ENCODE peak calls at places on chromosomes 7 and 10, in ten cellular contexts. B is stomach, V is NB4, T is prostate gland, F is suprapubic skin, A is heart left ventricle, E is A549, K is IMR-90, P is esophagus squamous epithelium, O is GM12878. L is an unnamed sample.

GRCh38 chr10:119166111-119166500 is 592 bp upstream of the SFXN4 start:
- DNase-seq in A (no peak), V (no peak), T (no peak), F (no peak), E (no peak), K (no peak), P (no peak), B (no peak), O (no peak), L (no peak)

GRCh38 chr10:115566867-115567266 is 473.7 kb downstream of the ATRNL1 start:
- DNase-seq in F (no peak), V (no peak), P (no peak), E (no peak), B (no peak), O (no peak), T (no peak), K (no peak), A (no peak), L (no peak)

GRCh38 chr10:70430489-70431445 is 10.7 kb downstream of the NODAL start:
- DNase-seq in P (no peak), A (peak), V (peak), K (peak), E (peak), T (peak), B (peak), O (no peak), F (peak), L (peak)

GRCh38 chr10:103818765-103819374 is 36.5 kb downstream of the SH3PXD2A start:
- DNase-seq in O (no peak), B (no peak), K (no peak), F (peak), V (no peak), P (no peak), E (no peak), A (no peak), T (no peak), L (no peak)

GRCh38 chr10:131641231-131641630 is 259.6 kb upstream of the PPP2R2D start:
- DNase-seq in P (no peak), T (no peak), V (no peak), O (peak), F (no peak), A (no peak), E (no peak), K (no peak), B (peak), L (no peak)

GRCh38 chr10:5782174-5782573 is 31.1 kb downstream of the GDI2 start:
- DNase-seq in T (no peak), P (no peak), E (no peak), O (no peak), V (no peak), F (no peak), A (no peak), K (no peak), B (no peak), L (no peak)

GRCh38 chr10:4766449-4766848 is 59.6 kb upstream of the AKR1E2 start:
- DNase-seq in K (peak), A (no peak), B (no peak), P (no peak), O (no peak), V (no peak), T (no peak), F (no peak), E (no peak), L (no peak)

GRCh38 chr7:88309845-88310244 is 3.2 kb upstream of the STEAP4 start:
- DNase-seq in E (no peak), A (no peak), K (no peak), P (no peak), O (no peak), B (no peak), F (no peak), T (no peak), V (no peak), L (no peak)

GRCh38 chr7:20776942-20777341 is 9.7 kb downstream of the SP8 start:
- DNase-seq in P (no peak), V (no peak), T (no peak), A (no peak), F (no peak), B (no peak), O (no peak), K (no peak), E (no peak), L (no peak)

GRCh38 chr7:123637203-123637602 is 18.5 kb upstream of the LMOD2 start:
- DNase-seq in A (no peak), E (no peak), P (no peak), B (no peak), K (no peak), V (no peak), O (no peak), F (no peak), T (no peak), L (no peak)

GRCh38 chr7:77684030-77684429 is 12.2 kb upstream of the RSBN1L start:
- DNase-seq in E (no peak), A (peak), B (no peak), K (peak), V (no peak), F (peak), T (peak), O (no peak), P (no peak), L (peak)

GRCh38 chr10:79055892-79056291 is 12.9 kb upstream of the ZMIZ1 start:
- DNase-seq in F (peak), T (no peak), O (no peak), B (peak), V (no peak), A (peak), K (no peak), P (no peak), E (no peak), L (no peak)

GRCh38 chr7:69661342-69661741 is 63.1 kb downstream of the AUTS2 start:
- DNase-seq in E (no peak), K (no peak), F (no peak), V (no peak), O (no peak), P (no peak), T (no peak), B (no peak), A (no peak), L (no peak)

GRCh38 chr7:115005942-115006341 is 84.0 kb downstream of the MDFIC start:
- DNase-seq in K (no peak), O (no peak), B (no peak), P (no peak), F (no peak), V (no peak), T (no peak), A (no peak), E (peak), L (no peak)

GRCh38 chr10:124864421-124865193 is 63.0 kb downstream of the ABRAXAS2 start:
- DNase-seq in T (peak), K (no peak), E (no peak), V (no peak), O (no peak), P (no peak), B (peak), F (no peak), A (peak), L (peak)

GRCh38 chr7:120988591-120989299 is at the start of gene CPED1:
- DNase-seq in K (peak), P (peak), F (peak), A (peak), T (peak), B (peak), V (peak), O (no peak), E (peak), L (peak)

GRCh38 chr7:82413237-82413636 is 30.3 kb downstream of the CACNA2D1 start:
- DNase-seq in V (no peak), K (no peak), O (no peak), F (no peak), E (no peak), P (no peak), A (peak), B (no peak), T (no peak), L (no peak)

GRCh38 chr10:68470300-68470699 is 1.5 kb downstream of the DNA2 start:
- DNase-seq in O (no peak), T (no peak), B (no peak), V (no peak), K (no peak), F (no peak), E (no peak), P (no peak), A (no peak), L (no peak)
- H3K4me3 ChIP-seq in O (peak), T (no peak), B (no peak), V (peak), K (peak), F (no peak), E (peak), P (peak), A (no peak), L (no peak)

DNA sequence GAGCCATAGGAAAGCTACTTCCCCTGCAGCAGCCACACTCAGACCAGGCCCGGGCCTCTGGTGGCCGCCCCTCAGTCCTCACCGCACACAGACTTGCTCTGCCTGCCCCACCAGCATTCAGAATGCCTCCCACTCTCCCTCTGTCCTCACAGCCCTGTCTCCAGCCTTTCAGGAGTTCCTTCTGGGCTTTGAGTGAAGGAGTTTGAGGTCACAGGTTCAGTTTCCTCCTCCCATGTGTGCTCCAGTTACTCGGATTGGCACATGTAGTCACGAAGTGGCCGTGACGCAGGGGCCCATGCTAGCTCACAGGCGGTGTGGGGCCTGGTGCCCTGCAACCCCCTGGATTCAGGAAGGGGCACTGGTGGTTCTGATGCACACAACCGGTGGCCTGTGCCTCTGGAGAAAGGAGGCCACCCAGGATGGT is 5.3 kb downstream of the ALOX5 start:
- DNase-seq in A (no peak), V (peak), T (no peak), F (no peak), P (no peak), B (no peak), K (no peak), O (no peak), E (no peak), L (no peak)
- TF ChIP-seq POLR2A in A (no peak), V (no peak), T (no peak), F (no peak), P (no peak), B (no peak), K (no peak), O (no peak), E (no peak), L (no peak)

DNA sequence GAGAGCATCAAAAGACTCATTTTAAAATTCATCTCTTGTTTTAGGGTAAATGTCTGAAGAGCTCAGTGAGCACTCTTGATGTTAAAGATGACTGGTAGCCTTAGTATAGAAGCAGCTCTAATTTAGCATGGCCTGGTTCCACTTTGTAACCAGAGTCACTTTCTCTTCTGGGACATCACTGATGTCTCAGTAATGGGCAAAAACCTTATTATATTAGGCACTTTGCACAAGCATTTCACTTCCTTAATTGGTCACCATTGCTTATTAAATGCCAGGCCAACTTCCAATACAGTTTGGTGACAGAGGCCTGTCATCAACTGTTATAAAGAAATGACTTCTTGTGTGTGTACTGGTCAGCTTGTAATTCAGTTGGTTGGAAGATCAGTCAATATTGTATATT is 53.0 kb downstream of the STEAP1B start:
- DNase-seq in T (no peak), B (no peak), E (no peak), O (no peak), V (no peak), P (no peak), A (no peak), K (no peak), F (no peak), L (no peak)
- H3K4me3 ChIP-seq in T (no peak), B (no peak), E (no peak), O (no peak), V (no peak), P (no peak), A (no peak), K (no peak), F (no peak), L (no peak)

DNA sequence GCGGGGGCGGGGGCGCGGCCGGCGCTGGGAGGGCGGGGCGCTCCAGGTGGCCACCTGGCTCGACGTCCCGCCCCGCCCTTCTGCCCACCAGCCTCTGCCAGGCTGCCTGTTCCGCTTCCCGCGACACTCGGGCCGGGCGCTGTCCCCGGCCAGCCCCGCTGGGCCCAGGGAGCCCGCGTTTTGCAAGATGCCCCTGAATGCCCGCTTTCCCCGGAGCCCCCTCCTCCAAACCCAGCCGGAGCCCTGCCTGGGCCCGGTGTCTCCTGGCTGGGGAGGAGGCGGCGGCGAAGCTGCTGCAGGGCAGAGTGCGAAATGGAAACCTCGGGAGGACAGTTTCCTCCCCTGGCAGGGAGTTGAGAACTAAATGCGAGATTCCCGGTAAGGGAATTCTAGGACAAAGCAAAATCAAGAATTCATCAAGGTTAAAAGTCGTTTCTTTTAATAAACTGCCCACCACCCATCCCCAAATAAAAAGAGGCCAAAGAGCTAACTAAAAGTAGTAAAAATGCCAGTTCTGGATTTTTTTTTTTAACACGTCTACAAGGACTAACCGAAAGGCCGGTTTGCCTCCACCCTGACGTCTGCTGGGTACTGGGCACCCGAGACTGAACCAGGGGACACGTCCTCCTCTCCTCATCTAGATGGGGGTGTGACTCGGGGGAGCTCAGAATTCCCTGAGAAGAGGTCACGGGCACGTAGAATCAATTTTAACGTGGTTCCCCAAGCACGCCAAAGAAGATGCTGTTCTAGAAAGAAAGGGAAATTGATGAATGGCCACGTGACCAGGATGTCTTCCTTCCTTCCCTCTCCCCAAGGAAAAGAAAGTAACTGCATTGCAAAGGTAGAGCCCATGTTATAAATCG is 200.4 kb upstream of the NFE2L3 start:
- DNase-seq in K (no peak), F (peak), B (no peak), O (no peak), T (no peak), P (no peak), V (peak), A (no peak), E (no peak), L (no peak)
- TF ChIP-seq POLR2A in K (no peak), F (peak), B (no peak), O (peak), T (peak), P (no peak), V (peak), A (no peak), E (no peak), L (peak)

GRCh38 chr7:93315896-93316295 is 83.7 kb downstream of the VPS50 start:
- DNase-seq in V (no peak), A (no peak), O (no peak), B (no peak), K (no peak), E (no peak), P (no peak), F (no peak), T (no peak), L (no peak)
- H3K4me3 ChIP-seq in V (no peak), A (no peak), O (no peak), B (no peak), K (no peak), E (no peak), P (no peak), F (no peak), T (no peak), L (no peak)

GRCh38 chr7:64902806-64903721 is at the start of gene ZNF273:
- DNase-seq in P (peak), O (peak), A (peak), B (peak), T (peak), K (peak), E (peak), F (peak), V (peak), L (peak)
- TF ChIP-seq POLR2A in P (no peak), O (peak), A (no peak), B (no peak), T (peak), K (peak), E (peak), F (peak), V (peak), L (peak)

GRCh38 chr7:40643664-40644063 is 508.9 kb downstream of the SUGCT start:
- DNase-seq in F (no peak), O (no peak), A (no peak), E (no peak), P (no peak), B (no peak), T (no peak), K (no peak), V (no peak), L (no peak)
- H3K4me3 ChIP-seq in F (no peak), O (no peak), A (no peak), E (no peak), P (no peak), B (no peak), T (no peak), K (no peak), V (no peak), L (no peak)

GRCh38 chr10:112225771-112226438 is 42.3 kb upstream of the GPAM start:
- DNase-seq in E (no peak), P (no peak), K (no peak), O (no peak), B (no peak), V (no peak), F (no peak), T (no peak), A (no peak), L (no peak)
- TF ChIP-seq POLR2A in E (no peak), P (no peak), K (no peak), O (no peak), B (no peak), V (no peak), F (no peak), T (no peak), A (no peak), L (no peak)